ENCODE peak calls at places on chromosomes 11 and 22, in four cellular contexts. L is effector memory CD4-positive, alpha-beta T cell; Q is uterus; M is body of pancreas. O is an unnamed sample. For H3K4me1 and H3K27me3, the result is how much of the 10 kb centered on the place peaks cover.

GRCh38 chr22:39135092-39135896 is 17.2 kb downstream of the CBX7 start:
- DNase-seq in L (no peak), Q (no peak), M (no peak), O (no peak)

GRCh38 chr22:43066844-43067385 is 22.3 kb downstream of the TTLL1 start:
- DNase-seq in L (no peak), Q (no peak), M (no peak), O (no peak)

GRCh38 chr11:46298699-46299424 is 21.4 kb downstream of the CREB3L1 start:
- DNase-seq in L (no peak), Q (no peak), M (no peak), O (no peak)

GRCh38 chr22:28014141-28015055 is 95.3 kb upstream of the PITPNB start:
- DNase-seq in L (no peak), Q (no peak), M (no peak), O (no peak)

GRCh38 chr11:44316388-44317240 is 6.7 kb upstream of the ALX4 start:
- DNase-seq in L (no peak), Q (no peak), M (no peak), O (no peak)

GRCh38 chr11:116169776-116170175 is 603.0 kb downstream of the BUD13 start:
- DNase-seq in L (no peak), Q (no peak), M (no peak), O (no peak)

GRCh38 chr22:46937939-46938338 is 175.5 kb downstream of the TBC1D22A start:
- DNase-seq in L (no peak), Q (no peak), M (no peak), O (no peak)

GRCh38 chr11:116776522-116776984 is 3.8 kb upstream of the BUD13 start:
- DNase-seq in L (no peak), Q (no peak), M (no peak), O (no peak)

GRCh38 chr11:125902315-125902926 is 585 bp downstream of the PUS3 start:
- DNase-seq in L (no peak), Q (no peak), M (no peak), O (no peak)

GRCh38 chr11:93741882-93742226 is 382 bp downstream of the C11orf54 start:
- DNase-seq in L (no peak), Q (peak), M (peak), O (no peak)

GRCh38 chr11:36394926-36395325 is 98.8 kb downstream of the PRR5L start:
- DNase-seq in L (no peak), Q (no peak), M (no peak), O (no peak)

GRCh38 chr11:70036971-70037882 is 40.9 kb upstream of the ANO1 start:
- DNase-seq in L (no peak), Q (no peak), M (no peak), O (no peak)

GRCh38 chr22:45263790-45264269 is 20.9 kb upstream of the UPK3A start:
- DNase-seq in L (no peak), Q (peak), M (peak), O (no peak)

GRCh38 chr11:122750047-122750446 is 88.3 kb upstream of the CRTAM start:
- DNase-seq in L (no peak), Q (no peak), M (no peak), O (no peak)

GRCh38 chr11:111514216-111515031 is at the start of gene HOATZ:
- DNase-seq in L (no peak), Q (no peak), M (no peak), O (no peak)

GRCh38 chr22:37021710-37022482 is 2.4 kb downstream of the MPST start:
- DNase-seq in L (no peak), Q (no peak), M (no peak), O (no peak)
- H3K27ac ChIP-seq in L (no peak), Q (no peak), M (peak), O (no peak)

DNA sequence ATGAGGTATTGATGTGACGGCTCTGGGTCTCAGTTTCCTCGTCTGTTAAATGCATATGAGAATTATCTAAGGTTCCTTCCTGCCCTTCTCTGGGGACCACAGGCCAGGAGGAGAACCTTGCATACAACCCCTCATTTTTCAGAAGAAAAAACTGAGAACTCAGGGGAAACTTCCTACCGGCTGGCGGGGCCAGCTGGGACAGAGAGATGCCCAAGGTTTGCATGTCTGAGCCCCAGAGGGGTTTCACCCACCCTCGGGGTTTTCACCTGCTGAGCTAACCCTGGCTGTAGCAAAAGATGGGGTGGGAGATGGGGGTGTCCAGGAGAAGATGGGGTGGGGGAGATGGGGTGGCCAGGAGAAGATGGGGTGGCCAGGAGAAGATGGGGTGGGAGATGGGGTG is 4.3 kb downstream of the TNFRSF13C start:
- DNase-seq in L (no peak), Q (no peak), M (no peak), O (no peak)
- H3K4me1 ChIP-seq in L (under half), Q (under half), M (under half), O (under half)

DNA sequence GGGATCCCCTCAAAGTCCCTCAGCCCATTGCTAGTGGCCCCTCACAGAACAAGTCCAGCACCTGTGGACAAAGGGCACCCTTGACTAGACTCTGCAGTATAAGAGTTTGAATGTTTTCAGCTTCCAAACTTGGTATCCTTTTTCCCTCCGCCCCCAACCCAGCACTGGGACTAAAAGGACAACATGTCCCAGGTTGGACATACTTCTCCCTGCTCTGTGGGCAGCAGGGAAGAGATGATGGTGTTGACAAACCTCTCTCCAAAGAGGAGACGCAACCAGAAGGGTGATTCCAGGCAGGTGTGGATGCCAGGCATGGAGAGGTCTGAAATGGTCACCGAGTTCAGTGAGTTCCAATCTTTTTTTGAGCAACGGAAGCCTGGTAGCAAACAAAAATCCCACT is 4.5 kb upstream of the MYOD1 start:
- DNase-seq in L (no peak), Q (no peak), M (no peak), O (no peak)
- H3K27me3 ChIP-seq in L (under half), Q (under half), M (under half), O (under half)

DNA sequence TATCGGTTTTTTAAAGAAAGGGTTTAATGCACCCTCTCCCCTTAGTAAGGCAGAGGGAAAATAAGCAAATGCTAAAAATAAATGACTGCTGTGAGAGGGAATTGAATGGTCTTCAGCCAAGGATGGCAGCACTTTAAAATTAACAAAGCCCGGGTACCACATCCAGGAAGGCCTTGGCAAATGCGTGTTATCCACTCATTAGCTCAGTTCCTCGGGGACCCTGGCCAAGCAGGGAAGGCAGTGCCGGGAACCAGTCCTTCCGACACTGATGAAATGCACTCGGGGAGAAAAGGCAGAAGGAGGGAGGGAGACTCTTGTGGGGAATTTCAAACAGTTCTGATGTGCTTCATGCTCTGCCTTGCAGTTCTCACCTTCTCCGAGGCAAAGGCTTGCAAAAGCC is 38.3 kb downstream of the CLPB start:
- DNase-seq in L (no peak), Q (no peak), M (no peak), O (no peak)
- H3K27ac ChIP-seq in L (no peak), Q (no peak), M (no peak), O (no peak)

GRCh38 chr11:75324740-75325139 is 26.7 kb downstream of the ARRB1 start:
- DNase-seq in L (no peak), Q (no peak), M (no peak), O (no peak)

GRCh38 chr11:75325713-75326438 is 25.6 kb downstream of the ARRB1 start:
- DNase-seq in L (no peak), Q (peak), M (peak), O (no peak)

GRCh38 chr11:75328426-75329277 is 22.8 kb downstream of the ARRB1 start:
- DNase-seq in L (no peak), Q (peak), M (peak), O (peak)

GRCh38 chr11:75324189-75324588 is 27.3 kb downstream of the ARRB1 start:
- DNase-seq in L (no peak), Q (no peak), M (no peak), O (no peak)

GRCh38 chr11:75326439-75326810 is 25.0 kb downstream of the ARRB1 start:
- DNase-seq in L (no peak), Q (no peak), M (no peak), O (no peak)
- H3K4me1 ChIP-seq in L (under half), Q (under half), M (half or more), O (under half)